ENCODE peak calls at places on chromosome 4, in four cellular contexts. One of them, this sample, is unnamed.
A peak's percentile ranks its signal among the peaks of the same experiment; 100 is the strongest.

GRCh38 chr4:8072235-8072968 is 86.2 kb downstream of the ABLIM2 start:
- DNase-seq in AG09309: no peak
- DNase-seq in astrocyte: no peak
- DNase-seq in HepG2: no peak
- DNase-seq in this sample: no peak

GRCh38 chr4:8179771-8180170 is 19.3 kb upstream of the SH3TC1 start:
- DNase-seq in AG09309: no peak
- DNase-seq in astrocyte: no peak
- DNase-seq in HepG2: no peak
- DNase-seq in this sample: no peak

GRCh38 chr4:173091362-173091761 is 77.2 kb upstream of the GALNT7 start:
- DNase-seq in AG09309: no peak
- DNase-seq in astrocyte: no peak
- DNase-seq in HepG2: no peak
- DNase-seq in this sample: no peak

GRCh38 chr4:165199722-165200121 is 7.6 kb upstream of the KLHL2 start:
- DNase-seq in AG09309: no peak
- DNase-seq in astrocyte: peak; percentile 86
- DNase-seq in HepG2: no peak
- DNase-seq in this sample: peak; percentile 64

GRCh38 chr4:105520819-105521790 is 31.3 kb upstream of the ARHGEF38 start:
- DNase-seq in AG09309: no peak
- DNase-seq in astrocyte: peak; percentile 14
- DNase-seq in HepG2: peak; percentile 35
- DNase-seq in this sample: peak; percentile 33

GRCh38 chr4:66681962-66682361 is 863.3 kb downstream of the CENPC start:
- DNase-seq in AG09309: peak; percentile 20
- DNase-seq in astrocyte: peak; percentile 87
- DNase-seq in HepG2: no peak
- DNase-seq in this sample: no peak

GRCh38 chr4:86044593-86044985 is 315.3 kb downstream of the MAPK10 start:
- DNase-seq in AG09309: no peak
- DNase-seq in astrocyte: no peak
- DNase-seq in HepG2: no peak
- DNase-seq in this sample: no peak

GRCh38 chr4:36000941-36001557 is 243.3 kb downstream of the ARAP2 start:
- DNase-seq in AG09309: no peak
- DNase-seq in astrocyte: no peak
- DNase-seq in HepG2: no peak
- DNase-seq in this sample: no peak

GRCh38 chr4:11367371-11367770 is 61.3 kb downstream of the HS3ST1 start:
- DNase-seq in AG09309: no peak
- DNase-seq in astrocyte: peak; percentile 35
- DNase-seq in HepG2: no peak
- DNase-seq in this sample: no peak

GRCh38 chr4:114599231-114600065 is 841 bp downstream of the UGT8 start:
- DNase-seq in AG09309: no peak
- DNase-seq in astrocyte: peak; percentile 1
- DNase-seq in HepG2: no peak
- DNase-seq in this sample: no peak

GRCh38 chr4:78162821-78163220 is 105.7 kb downstream of the FRAS1 start:
- DNase-seq in AG09309: no peak
- DNase-seq in astrocyte: no peak
- DNase-seq in HepG2: no peak
- DNase-seq in this sample: no peak

GRCh38 chr4:61200991-61201526 is 933 bp downstream of the ADGRL3 start:
- DNase-seq in AG09309: no peak
- DNase-seq in astrocyte: peak; percentile 22
- DNase-seq in HepG2: no peak
- DNase-seq in this sample: no peak

GRCh38 chr4:80492761-80493160 is 157.2 kb downstream of the CFAP299 start:
- DNase-seq in AG09309: no peak
- DNase-seq in astrocyte: no peak
- DNase-seq in HepG2: no peak
- DNase-seq in this sample: no peak

GRCh38 chr4:113810906-113811305 is 49.4 kb upstream of the CAMK2D start:
- DNase-seq in AG09309: peak; percentile 48
- DNase-seq in astrocyte: peak; percentile 82
- DNase-seq in HepG2: no peak
- DNase-seq in this sample: peak; percentile 84

GRCh38 chr4:138189212-138189611 is 52.9 kb downstream of the SLC7A11 start:
- DNase-seq in AG09309: no peak
- DNase-seq in astrocyte: no peak
- DNase-seq in HepG2: no peak
- DNase-seq in this sample: no peak

GRCh38 chr4:4320528-4320927 is 30.5 kb downstream of the ZBTB49 start:
- DNase-seq in AG09309: no peak
- DNase-seq in astrocyte: no peak
- DNase-seq in HepG2: no peak
- DNase-seq in this sample: no peak

GRCh38 chr4:98510757-98511517 is 147.5 kb downstream of the TSPAN5 start:
- DNase-seq in AG09309: peak; percentile 93
- DNase-seq in astrocyte: peak; percentile 94
- DNase-seq in HepG2: no peak
- DNase-seq in this sample: peak; percentile 98

GRCh38 chr4:14920759-14921313 is 81.4 kb upstream of the CPEB2 start:
- DNase-seq in AG09309: no peak
- DNase-seq in astrocyte: no peak
- DNase-seq in HepG2: no peak
- DNase-seq in this sample: no peak

GRCh38 chr4:119559044-119559647 is 69.5 kb downstream of the PDE5A start:
- DNase-seq in AG09309: no peak
- DNase-seq in astrocyte: peak; percentile 36
- DNase-seq in HepG2: peak; percentile 39
- DNase-seq in this sample: peak; percentile 70

GRCh38 chr4:8291036-8291682 is 21.6 kb downstream of the HTRA3 start:
- DNase-seq in AG09309: no peak
- DNase-seq in astrocyte: no peak
- DNase-seq in HepG2: no peak
- DNase-seq in this sample: no peak

GRCh38 chr4:163591614-163592020 is 97.1 kb downstream of the TMA16 start:
- DNase-seq in AG09309: no peak
- DNase-seq in astrocyte: no peak
- DNase-seq in HepG2: no peak
- DNase-seq in this sample: no peak

GRCh38 chr4:67568820-67569219 is 10.3 kb downstream of the STAP1 start:
- DNase-seq in AG09309: no peak
- DNase-seq in astrocyte: peak; percentile 44
- DNase-seq in HepG2: no peak
- DNase-seq in this sample: no peak

GRCh38 chr4:150235795-150236385 is 157.6 kb downstream of the DCLK2 start:
- DNase-seq in AG09309: no peak
- DNase-seq in astrocyte: peak; percentile 67
- DNase-seq in HepG2: no peak
- DNase-seq in this sample: peak; percentile 66

GRCh38 chr4:54484361-54484760 is 173.4 kb upstream of the KIT start:
- DNase-seq in AG09309: no peak
- DNase-seq in astrocyte: no peak
- DNase-seq in HepG2: no peak
- DNase-seq in this sample: no peak

GRCh38 chr4:189525304-189525703 is 415.4 kb upstream of the FRG1 start:
- DNase-seq in AG09309: no peak
- DNase-seq in astrocyte: no peak
- DNase-seq in HepG2: no peak
- DNase-seq in this sample: no peak

GRCh38 chr4:115851918-115852766 is 738.7 kb upstream of the NDST4 start:
- DNase-seq in AG09309: no peak
- DNase-seq in astrocyte: peak; percentile 8
- DNase-seq in HepG2: peak; percentile 53
- DNase-seq in this sample: no peak

GRCh38 chr4:146256328-146256727 is 42.0 kb downstream of the REELD1 start:
- DNase-seq in AG09309: no peak
- DNase-seq in astrocyte: no peak
- DNase-seq in HepG2: no peak
- DNase-seq in this sample: no peak

GRCh38 chr4:111854494-111855087 is 290.7 kb upstream of the FAM241A start:
- DNase-seq in AG09309: peak; percentile 14
- DNase-seq in astrocyte: peak; percentile 3
- DNase-seq in HepG2: peak; percentile 10
- DNase-seq in this sample: peak; percentile 75

GRCh38 chr4:123398151-123398802 is 1.7 kb downstream of the SPRY1 start:
- DNase-seq in AG09309: no peak
- DNase-seq in astrocyte: peak; percentile 29
- DNase-seq in HepG2: no peak
- DNase-seq in this sample: peak; percentile 60
- TF ChIP-seq CTCF in AG09309: peak; percentile 41
- TF ChIP-seq CTCF in astrocyte: no peak
- TF ChIP-seq CTCF in HepG2: peak; percentile 30
- TF ChIP-seq CTCF in this sample: peak; percentile 34

DNA sequence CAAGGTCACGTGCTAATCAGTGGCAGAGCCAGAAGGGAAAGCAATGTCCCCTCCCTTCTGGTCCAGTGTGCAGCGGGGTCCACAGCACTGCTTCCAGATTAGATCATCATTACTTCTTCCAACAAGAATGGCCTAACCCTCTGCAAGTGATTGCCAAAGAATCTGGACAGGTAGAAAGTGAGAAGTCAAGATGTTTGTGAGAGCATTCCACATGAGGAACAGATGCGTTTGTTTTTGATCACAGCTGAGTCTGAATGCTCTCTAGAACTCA is 147.7 kb downstream of the SHROOM3 start:
- DNase-seq in AG09309: no peak
- DNase-seq in astrocyte: no peak
- DNase-seq in HepG2: no peak
- DNase-seq in this sample: no peak
- H3K4me3 ChIP-seq in AG09309: no peak overlapping the region
- H3K4me3 ChIP-seq in astrocyte: no peak overlapping the region
- H3K4me3 ChIP-seq in HepG2: no peak overlapping the region
- H3K4me3 ChIP-seq in this sample: no peak overlapping the region

GRCh38 chr4:184457530-184458249 is 16.7 kb downstream of the IRF2 start:
- DNase-seq in AG09309: no peak
- DNase-seq in astrocyte: no peak
- DNase-seq in HepG2: no peak
- DNase-seq in this sample: peak; percentile 36
- TF ChIP-seq CTCF in AG09309: no peak
- TF ChIP-seq CTCF in astrocyte: no peak
- TF ChIP-seq CTCF in HepG2: no peak
- TF ChIP-seq CTCF in this sample: no peak

GRCh38 chr4:95541889-95542607 is 6.7 kb downstream of the UNC5C start:
- DNase-seq in AG09309: no peak
- DNase-seq in astrocyte: no peak
- DNase-seq in HepG2: no peak
- DNase-seq in this sample: no peak
- H3K4me3 ChIP-seq in AG09309: no peak overlapping the region
- H3K4me3 ChIP-seq in astrocyte: no peak overlapping the region
- H3K4me3 ChIP-seq in HepG2: no peak overlapping the region
- H3K4me3 ChIP-seq in this sample: no peak overlapping the region

DNA sequence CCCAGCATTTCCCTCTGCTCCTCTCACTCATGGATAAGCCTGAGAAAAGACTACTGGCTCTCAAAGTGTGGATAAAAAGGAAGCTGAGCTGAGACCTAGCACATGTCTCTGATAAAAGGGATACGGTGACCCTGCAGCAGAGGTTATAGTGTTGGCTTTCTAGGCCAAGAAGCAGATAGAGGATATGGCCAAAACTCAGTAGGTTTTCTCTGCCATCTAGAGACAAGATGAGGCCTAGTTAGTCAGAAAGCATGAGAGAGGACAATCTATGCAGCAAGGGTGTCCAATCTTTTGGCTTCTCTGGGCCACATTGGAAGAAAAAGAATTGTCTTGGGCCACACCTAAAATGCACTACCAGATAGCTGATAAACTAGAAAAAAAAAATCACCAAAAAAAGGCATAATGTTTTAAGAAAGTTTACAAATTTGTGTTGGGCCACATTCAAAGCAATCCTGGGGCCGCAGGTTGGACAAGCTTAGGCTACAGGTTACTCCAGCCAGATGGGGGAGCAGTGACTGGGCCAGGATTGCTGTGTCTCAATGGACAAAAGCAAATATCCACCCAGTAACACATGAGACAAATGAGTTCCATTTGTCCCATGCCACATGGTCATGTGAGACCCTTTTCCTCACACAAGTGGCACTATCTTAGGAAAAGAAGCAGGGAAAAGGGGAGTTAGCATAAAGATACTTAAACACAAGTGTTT is 411.4 kb downstream of the INPP4B start:
- DNase-seq in AG09309: no peak
- DNase-seq in astrocyte: no peak
- DNase-seq in HepG2: no peak
- DNase-seq in this sample: no peak
- TF ChIP-seq CTCF in AG09309: no peak
- TF ChIP-seq CTCF in astrocyte: no peak
- TF ChIP-seq CTCF in HepG2: no peak
- TF ChIP-seq CTCF in this sample: no peak

GRCh38 chr4:107718351-107718965 is 1.6 kb downstream of the PAPSS1 start:
- DNase-seq in AG09309: peak; percentile 91
- DNase-seq in astrocyte: peak; percentile 38
- DNase-seq in HepG2: no peak
- DNase-seq in this sample: peak; percentile 58
- H3K4me3 ChIP-seq in AG09309: peak overlapping the region; percentile 85
- H3K4me3 ChIP-seq in astrocyte: peak overlapping the region; percentile 81
- H3K4me3 ChIP-seq in HepG2: peak overlapping the region; percentile 98
- H3K4me3 ChIP-seq in this sample: peak overlapping the region; percentile 90

DNA sequence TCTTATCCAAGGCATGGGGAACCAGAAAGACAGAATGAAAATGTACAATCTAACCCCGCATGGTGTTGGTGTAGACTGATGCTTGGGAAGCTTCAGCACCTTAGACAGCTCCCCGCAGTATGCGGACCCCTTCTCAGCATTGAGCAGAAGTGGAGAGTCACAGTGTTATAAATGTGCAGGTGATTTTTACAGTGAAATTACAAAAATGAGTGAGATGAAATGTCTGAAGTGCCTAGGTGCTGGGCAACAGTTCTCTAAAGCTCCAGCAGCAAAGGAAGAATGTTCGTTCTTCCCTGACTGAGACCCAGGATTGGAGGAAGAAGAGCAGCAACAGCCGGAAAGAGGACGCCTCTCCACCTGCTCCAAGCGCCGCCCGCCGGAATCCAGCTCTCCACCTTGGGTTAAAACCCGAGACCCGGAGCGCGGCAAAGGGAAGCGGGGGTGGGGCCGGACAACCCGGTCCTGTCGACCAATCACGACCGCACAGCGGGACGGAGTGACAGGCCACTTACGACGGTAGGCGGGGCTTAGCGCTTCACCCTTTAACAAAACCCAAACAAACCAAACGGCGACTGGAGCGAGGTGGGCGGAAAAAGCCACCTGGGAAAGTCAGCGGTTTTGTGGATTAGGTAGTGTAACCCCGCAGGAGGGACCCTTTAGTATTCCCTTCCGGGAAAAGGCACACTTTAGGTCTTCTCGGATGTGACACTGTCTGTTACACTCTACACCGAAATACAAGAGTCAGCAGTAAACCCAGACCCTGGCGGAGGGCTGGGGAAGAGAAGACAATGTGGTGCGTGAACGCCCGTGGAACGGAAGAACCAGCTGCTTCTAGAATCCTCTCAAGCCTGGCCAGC is at the start of gene GLRA3:
- DNase-seq in AG09309: no peak
- DNase-seq in astrocyte: peak; percentile 27
- DNase-seq in HepG2: peak; percentile 11
- DNase-seq in this sample: no peak
- TF ChIP-seq CTCF in AG09309: no peak
- TF ChIP-seq CTCF in astrocyte: no peak
- TF ChIP-seq CTCF in HepG2: no peak
- TF ChIP-seq CTCF in this sample: no peak

GRCh38 chr4:18318682-18319410 is 297.3 kb upstream of the LCORL start:
- DNase-seq in AG09309: no peak
- DNase-seq in astrocyte: no peak
- DNase-seq in HepG2: no peak
- DNase-seq in this sample: no peak
- H3K4me3 ChIP-seq in AG09309: no peak overlapping the region
- H3K4me3 ChIP-seq in astrocyte: no peak overlapping the region
- H3K4me3 ChIP-seq in HepG2: peak overlapping the region; percentile 27
- H3K4me3 ChIP-seq in this sample: no peak overlapping the region